ENCODE peak calls at places on chromosomes 6 and 20, in five cellular contexts. One of them, this sample, is unnamed.

GRCh38 chr6:5718231-5718947 is 288.3 kb downstream of the NRN1 start:
- DNase-seq in HepG2: no peak
- DNase-seq in K562: no peak
- DNase-seq in A549: no peak
- DNase-seq in H1: peak; percentile 10
- DNase-seq in this sample: no peak

GRCh38 chr20:32062776-32063170 is 10.7 kb downstream of the HCK start:
- DNase-seq in H1: no peak
- DNase-seq in A549: no peak
- DNase-seq in HepG2: no peak
- DNase-seq in K562: no peak
- DNase-seq in this sample: no peak

GRCh38 chr20:49725694-49726093 is 12.0 kb upstream of the B4GALT5 start:
- DNase-seq in A549: no peak
- DNase-seq in H1: no peak
- DNase-seq in K562: no peak
- DNase-seq in HepG2: no peak
- DNase-seq in this sample: no peak

GRCh38 chr6:128242765-128243403 is 277.5 kb downstream of the PTPRK start:
- DNase-seq in K562: no peak
- DNase-seq in HepG2: peak; percentile 31
- DNase-seq in H1: no peak
- DNase-seq in A549: no peak
- DNase-seq in this sample: peak; percentile 75

GRCh38 chr6:75345413-75345812 is 60.8 kb upstream of the TMEM30A start:
- DNase-seq in H1: no peak
- DNase-seq in A549: no peak
- DNase-seq in K562: peak; percentile 28
- DNase-seq in HepG2: no peak
- DNase-seq in this sample: no peak

GRCh38 chr6:16564430-16564829 is 196.8 kb downstream of the ATXN1 start:
- DNase-seq in H1: no peak
- DNase-seq in A549: no peak
- DNase-seq in K562: no peak
- DNase-seq in HepG2: no peak
- DNase-seq in this sample: peak; percentile 63

GRCh38 chr20:47003223-47003622 is 108.6 kb downstream of the EYA2 start:
- DNase-seq in A549: no peak
- DNase-seq in HepG2: no peak
- DNase-seq in H1: no peak
- DNase-seq in K562: no peak
- DNase-seq in this sample: no peak

GRCh38 chr6:110878751-110879539 is 4.4 kb downstream of the AMD1 start:
- DNase-seq in H1: no peak
- DNase-seq in HepG2: no peak
- DNase-seq in K562: peak; percentile 50
- DNase-seq in A549: peak; percentile 38
- DNase-seq in this sample: peak; percentile 59

GRCh38 chr20:25372584-25373336 is 17.9 kb downstream of the ABHD12 start:
- DNase-seq in K562: no peak
- DNase-seq in A549: no peak
- DNase-seq in H1: no peak
- DNase-seq in HepG2: no peak
- DNase-seq in this sample: peak; percentile 99

GRCh38 chr20:35055445-35056276 is 36.9 kb downstream of the TRPC4AP start:
- DNase-seq in A549: no peak
- DNase-seq in HepG2: no peak
- DNase-seq in H1: no peak
- DNase-seq in K562: no peak
- DNase-seq in this sample: peak; percentile 38

GRCh38 chr20:723756-724155 is 44.5 kb downstream of the SLC52A3 start:
- DNase-seq in K562: no peak
- DNase-seq in HepG2: no peak
- DNase-seq in H1: no peak
- DNase-seq in A549: no peak
- DNase-seq in this sample: no peak

GRCh38 chr6:112660626-112661025 is 313.5 kb downstream of the RFPL4B start:
- DNase-seq in K562: no peak
- DNase-seq in A549: no peak
- DNase-seq in H1: no peak
- DNase-seq in HepG2: no peak
- DNase-seq in this sample: no peak

GRCh38 chr6:32936247-32937152 is 4.3 kb downstream of the HLA-DMB start:
- DNase-seq in K562: no peak
- DNase-seq in A549: no peak
- DNase-seq in HepG2: no peak
- DNase-seq in H1: no peak
- DNase-seq in this sample: no peak

GRCh38 chr20:13839421-13840092 is 54.7 kb downstream of the NDUFAF5 start:
- DNase-seq in H1: no peak
- DNase-seq in HepG2: no peak
- DNase-seq in A549: no peak
- DNase-seq in K562: no peak
- DNase-seq in this sample: peak; percentile 41

GRCh38 chr6:135680964-135681913 is 170.3 kb upstream of the PDE7B start:
- DNase-seq in H1: no peak
- DNase-seq in A549: no peak
- DNase-seq in K562: no peak
- DNase-seq in HepG2: no peak
- DNase-seq in this sample: no peak

GRCh38 chr6:151738267-151738666 is 69.2 kb upstream of the ESR1 start:
- DNase-seq in K562: no peak
- DNase-seq in A549: no peak
- DNase-seq in HepG2: no peak
- DNase-seq in H1: no peak
- DNase-seq in this sample: no peak

GRCh38 chr20:34559311-34560140 is 1.0 kb downstream of the MAP1LC3A start:
- DNase-seq in A549: no peak
- DNase-seq in HepG2: no peak
- DNase-seq in H1: no peak
- DNase-seq in K562: no peak
- DNase-seq in this sample: no peak

GRCh38 chr20:50267041-50267865 is 76.6 kb downstream of the CEBPB start:
- DNase-seq in K562: no peak
- DNase-seq in A549: peak; percentile 78
- DNase-seq in H1: peak; percentile 72
- DNase-seq in HepG2: peak; percentile 79
- DNase-seq in this sample: peak; percentile 36

GRCh38 chr20:6116763-6117162 is 6.1 kb downstream of the FERMT1 start:
- DNase-seq in HepG2: no peak
- DNase-seq in H1: no peak
- DNase-seq in K562: no peak
- DNase-seq in A549: no peak
- DNase-seq in this sample: no peak

GRCh38 chr20:6657111-6657510 is 110.4 kb upstream of the BMP2 start:
- DNase-seq in HepG2: no peak
- DNase-seq in A549: no peak
- DNase-seq in K562: no peak
- DNase-seq in H1: no peak
- DNase-seq in this sample: no peak

GRCh38 chr6:48068326-48069191 is 42.4 kb downstream of the PTCHD4 start:
- DNase-seq in A549: peak; percentile 2
- DNase-seq in H1: peak; percentile 60
- DNase-seq in HepG2: no peak
- DNase-seq in K562: no peak
- DNase-seq in this sample: no peak

GRCh38 chr20:44597930-44598329 is 15.6 kb downstream of the PKIG start:
- DNase-seq in HepG2: no peak
- DNase-seq in A549: no peak
- DNase-seq in H1: no peak
- DNase-seq in K562: no peak
- DNase-seq in this sample: no peak

GRCh38 chr20:44598413-44599290 is 16.3 kb downstream of the PKIG start:
- DNase-seq in A549: no peak
- DNase-seq in H1: no peak
- DNase-seq in K562: no peak
- DNase-seq in HepG2: no peak
- DNase-seq in this sample: no peak

GRCh38 chr20:44600301-44600700 is 17.9 kb downstream of the PKIG start:
- DNase-seq in HepG2: no peak
- DNase-seq in K562: no peak
- DNase-seq in A549: no peak
- DNase-seq in H1: no peak
- DNase-seq in this sample: no peak

GRCh38 chr20:44600758-44601562 is 18.6 kb downstream of the PKIG start:
- DNase-seq in K562: no peak
- DNase-seq in A549: no peak
- DNase-seq in HepG2: no peak
- DNase-seq in H1: no peak
- DNase-seq in this sample: peak; percentile 47

GRCh38 chr20:44599715-44600114 is 17.3 kb downstream of the PKIG start:
- DNase-seq in H1: no peak
- DNase-seq in K562: no peak
- DNase-seq in A549: no peak
- DNase-seq in HepG2: no peak
- DNase-seq in this sample: no peak
- H3K4me2 ChIP-seq in H1: no peak overlapping the region
- H3K4me2 ChIP-seq in K562: no peak overlapping the region
- H3K4me2 ChIP-seq in A549: no peak overlapping the region
- H3K4me2 ChIP-seq in HepG2: no peak overlapping the region
- H3K4me2 ChIP-seq in this sample: no peak overlapping the region

GRCh38 chr20:38864662-38865061 is 59.2 kb downstream of the PPP1R16B start:
- DNase-seq in H1: no peak
- DNase-seq in K562: no peak
- DNase-seq in HepG2: no peak
- DNase-seq in A549: no peak
- DNase-seq in this sample: no peak

GRCh38 chr20:38861071-38861401 is 55.5 kb downstream of the PPP1R16B start:
- DNase-seq in A549: no peak
- DNase-seq in H1: no peak
- DNase-seq in HepG2: no peak
- DNase-seq in K562: no peak
- DNase-seq in this sample: no peak

GRCh38 chr20:38862226-38862625 is 56.7 kb downstream of the PPP1R16B start:
- DNase-seq in H1: no peak
- DNase-seq in A549: no peak
- DNase-seq in K562: no peak
- DNase-seq in HepG2: no peak
- DNase-seq in this sample: no peak

GRCh38 chr20:38866265-38867061 is 59.8 kb upstream of the FAM83D start:
- DNase-seq in H1: no peak
- DNase-seq in K562: no peak
- DNase-seq in HepG2: no peak
- DNase-seq in A549: no peak
- DNase-seq in this sample: no peak

DNA sequence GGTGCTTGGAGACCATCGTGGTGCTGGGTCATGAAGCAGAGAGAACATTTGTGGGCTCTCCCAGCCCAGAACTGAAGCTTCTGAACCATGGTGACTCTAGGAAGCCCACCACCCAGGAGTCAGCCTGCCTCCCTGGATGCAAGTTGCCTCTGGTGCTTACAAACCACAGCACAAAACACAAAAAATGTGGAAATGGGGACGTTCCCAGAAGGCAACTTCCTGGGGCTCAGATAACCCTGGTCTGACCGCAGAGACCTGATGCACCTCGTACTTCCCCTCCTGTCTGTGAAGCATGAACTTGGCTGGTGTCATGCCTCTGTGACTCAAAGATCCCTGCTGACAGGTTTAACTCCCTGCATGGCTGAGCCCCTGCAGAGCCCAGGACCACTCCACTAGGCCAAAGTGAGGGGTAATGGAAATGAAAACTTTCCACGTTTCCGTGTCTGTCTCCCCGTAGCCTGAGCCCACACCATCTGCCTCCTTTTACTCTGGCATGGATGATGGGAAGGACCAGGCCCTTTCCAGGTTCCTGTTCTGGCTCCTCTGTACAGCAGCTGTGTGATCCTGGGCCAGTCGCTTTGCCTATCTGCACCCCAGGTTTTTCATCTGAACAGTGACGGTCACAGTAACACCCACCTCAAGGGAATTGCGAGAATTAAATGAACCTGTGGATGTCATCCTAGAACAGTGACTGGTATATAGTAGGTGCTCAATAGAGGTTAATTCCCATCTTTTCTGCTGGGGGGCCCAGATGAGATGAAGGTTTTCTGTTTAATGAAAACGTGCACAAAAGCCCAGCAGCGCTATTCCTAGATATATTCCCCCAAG is 57.7 kb downstream of the PPP1R16B start:
- DNase-seq in A549: no peak
- DNase-seq in HepG2: no peak
- DNase-seq in K562: peak; percentile 48
- DNase-seq in H1: no peak
- DNase-seq in this sample: no peak
- TF ChIP-seq MAFK in A549: no peak
- TF ChIP-seq MAFK in HepG2: no peak
- TF ChIP-seq MAFK in K562: no peak
- TF ChIP-seq MAFK in H1: no peak
- TF ChIP-seq MAFK in this sample: no peak

GRCh38 chr20:53222932-53223331 is 250.8 kb downstream of the TSHZ2 start:
- DNase-seq in K562: no peak
- DNase-seq in H1: no peak
- DNase-seq in HepG2: no peak
- DNase-seq in A549: no peak
- DNase-seq in this sample: no peak

GRCh38 chr20:53224851-53225250 is 252.7 kb downstream of the TSHZ2 start:
- DNase-seq in A549: no peak
- DNase-seq in H1: no peak
- DNase-seq in HepG2: no peak
- DNase-seq in K562: no peak
- DNase-seq in this sample: peak; percentile 18

GRCh38 chr20:53227523-53227922 is 255.4 kb downstream of the TSHZ2 start:
- DNase-seq in A549: no peak
- DNase-seq in K562: no peak
- DNase-seq in H1: no peak
- DNase-seq in HepG2: no peak
- DNase-seq in this sample: no peak

DNA sequence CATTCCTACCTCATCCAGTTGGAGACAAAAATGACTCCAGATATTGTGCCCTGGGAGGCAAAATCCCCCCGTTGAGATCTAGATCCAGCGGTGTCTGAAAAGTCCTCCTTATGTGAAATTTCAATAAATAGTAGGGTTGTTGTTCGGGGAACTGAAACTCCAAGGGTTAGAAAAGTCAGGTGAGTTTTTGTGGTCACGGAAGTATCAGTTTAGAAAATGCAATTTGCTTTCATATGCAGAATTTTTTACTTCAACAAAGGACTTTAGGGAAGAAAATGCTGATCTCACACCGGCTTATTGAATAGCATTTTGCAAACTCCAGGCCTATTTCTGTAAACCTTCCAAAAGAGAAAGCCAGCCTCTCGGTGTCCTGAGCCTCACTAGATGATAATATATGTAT is 254.6 kb downstream of the TSHZ2 start:
- DNase-seq in A549: no peak
- DNase-seq in H1: no peak
- DNase-seq in HepG2: no peak
- DNase-seq in K562: no peak
- DNase-seq in this sample: no peak
- H3K4me2 ChIP-seq in A549: no peak overlapping the region
- H3K4me2 ChIP-seq in H1: no peak overlapping the region
- H3K4me2 ChIP-seq in HepG2: no peak overlapping the region
- H3K4me2 ChIP-seq in K562: no peak overlapping the region
- H3K4me2 ChIP-seq in this sample: no peak overlapping the region

DNA sequence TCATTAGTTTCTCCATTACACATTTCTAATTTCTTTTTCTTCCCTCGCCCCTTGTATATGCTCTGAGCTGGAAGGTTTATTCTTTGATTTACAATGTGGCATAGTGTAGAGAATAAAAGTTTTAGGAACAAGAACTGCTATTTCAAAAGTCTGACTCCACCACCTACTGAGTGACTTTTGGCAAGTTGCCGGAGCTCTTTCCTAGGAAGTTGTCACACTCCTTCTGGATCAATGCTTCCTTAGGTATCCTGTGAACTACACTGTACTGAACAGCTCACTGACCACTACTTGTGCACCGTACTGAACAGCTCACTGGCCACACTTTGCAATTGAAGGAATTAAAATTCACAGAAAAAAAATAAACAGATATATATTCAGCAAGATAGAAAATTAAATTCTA is 458.2 kb downstream of the FRK start:
- DNase-seq in HepG2: no peak
- DNase-seq in A549: no peak
- DNase-seq in K562: no peak
- DNase-seq in H1: no peak
- DNase-seq in this sample: no peak
- TF ChIP-seq MAFK in HepG2: no peak
- TF ChIP-seq MAFK in A549: no peak
- TF ChIP-seq MAFK in K562: no peak
- TF ChIP-seq MAFK in H1: no peak
- TF ChIP-seq MAFK in this sample: no peak

This sample was measured in IMR-90.